ENCODE peak calls at places on chromosomes 3 and 15, in nine cellular contexts. B is ovary, H is GM23338, I is A549, G is prostate gland, N is AG04449, W is colonic mucosa, V is cardiac muscle cell, K is upper lobe of right lung. L is an unnamed sample.

GRCh38 chr3:172447611-172448579 is at the start of gene GHSR:
- DNase-seq in B (no peak), H (peak; percentile 51), I (no peak), G (no peak), N (no peak), W (no peak), V (no peak), K (no peak), L (no peak)

GRCh38 chr3:168885028-168885427 is 778.5 kb downstream of the MECOM start:
- DNase-seq in B (no peak), H (no peak), I (no peak), G (no peak), N (no peak), W (no peak), V (peak; percentile 17), K (no peak), L (peak; percentile 12)

GRCh38 chr15:35519536-35520149 is 26.3 kb downstream of the DPH6 start:
- DNase-seq in B (no peak), H (peak; percentile 75), I (no peak), G (no peak), N (peak; percentile 4), W (no peak), V (peak; percentile 77), K (no peak), L (peak; percentile 55)

GRCh38 chr3:73068419-73068818 is 7.0 kb downstream of the EBLN2 start:
- DNase-seq in B (no peak), H (peak; percentile 45), I (no peak), G (no peak), N (no peak), W (no peak), V (no peak), K (no peak), L (no peak)

GRCh38 chr3:47542614-47543173 is 29.2 kb upstream of the ELP6 start:
- DNase-seq in B (peak; percentile 43), H (no peak), I (no peak), G (no peak), N (no peak), W (no peak), V (peak; percentile 36), K (peak; percentile 64), L (no peak)

GRCh38 chr3:64342940-64343691 is 117.8 kb upstream of the PRICKLE2 start:
- DNase-seq in B (no peak), H (peak; percentile 44), I (peak; percentile 15), G (no peak), N (peak; percentile 76), W (no peak), V (peak; percentile 87), K (no peak), L (peak; percentile 52)

GRCh38 chr3:141328286-141329166 is 39.8 kb upstream of the ZBTB38 start:
- DNase-seq in B (no peak), H (no peak), I (no peak), G (no peak), N (no peak), W (no peak), V (no peak), K (no peak), L (no peak)

GRCh38 chr3:194485471-194485875 is 1.3 kb downstream of the ATP13A3 start:
- DNase-seq in B (no peak), H (no peak), I (no peak), G (no peak), N (no peak), W (no peak), V (peak; percentile 52), K (no peak), L (no peak)

GRCh38 chr3:13167829-13168228 is 94.6 kb upstream of the IQSEC1 start:
- DNase-seq in B (no peak), H (no peak), I (no peak), G (no peak), N (no peak), W (no peak), V (no peak), K (no peak), L (no peak)

GRCh38 chr3:114746502-114746901 is 400.6 kb downstream of the ZBTB20 start:
- DNase-seq in B (no peak), H (no peak), I (no peak), G (no peak), N (no peak), W (no peak), V (no peak), K (no peak), L (no peak)

GRCh38 chr15:43511012-43511885 is 6.2 kb upstream of the MAP1A start:
- DNase-seq in B (no peak), H (peak; percentile 70), I (peak; percentile 38), G (no peak), N (no peak), W (peak; percentile 39), V (no peak), K (no peak), L (no peak)

DNA sequence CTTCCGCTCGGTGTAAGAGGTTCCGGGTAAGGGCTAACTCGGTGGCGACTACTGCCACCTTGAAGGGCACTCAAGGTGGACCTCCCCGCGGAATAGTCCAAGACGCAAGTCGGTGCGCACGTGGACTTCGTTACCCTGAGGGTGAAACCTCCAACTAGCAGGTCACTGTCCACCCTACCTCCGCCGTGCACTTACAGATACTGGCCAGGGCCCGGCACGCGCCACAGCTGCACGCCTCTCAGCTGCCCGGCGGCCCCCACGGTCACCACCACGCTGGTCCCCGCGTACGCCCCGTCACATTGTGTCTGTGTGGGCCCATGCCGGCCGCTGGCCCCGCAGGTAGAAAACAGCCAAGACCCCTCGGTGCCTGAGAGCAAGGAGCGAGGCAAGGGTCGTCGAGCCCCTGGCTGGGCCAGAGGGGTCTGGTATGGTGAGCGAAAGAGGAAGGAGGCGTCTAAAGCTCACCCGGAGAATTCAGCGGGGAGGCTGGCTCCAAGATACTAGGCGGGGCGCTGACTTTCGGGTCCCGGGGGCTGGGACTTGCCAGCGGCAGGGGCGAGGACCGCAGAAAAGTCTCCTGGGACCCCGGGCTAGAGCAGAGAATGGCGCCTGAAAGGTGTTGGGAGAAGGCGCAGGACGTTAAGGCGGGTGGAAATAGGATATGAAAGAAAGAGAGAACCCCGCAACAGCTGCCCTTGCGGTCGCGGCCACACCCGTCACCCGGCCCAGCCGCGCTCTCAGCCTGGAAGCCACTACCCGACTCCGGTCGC is 930 bp downstream of the LTK start:
- DNase-seq in B (no peak), H (peak; percentile 48), I (no peak), G (no peak), N (no peak), W (peak; percentile 40), V (no peak), K (no peak), L (no peak)
- H3K4me3 ChIP-seq in B (peak overlapping the region; percentile 4), H (peak overlapping the region; percentile 62), I (no peak overlapping the region), G (peak overlapping the region; percentile 11), N (peak overlapping the region; percentile 15), W (peak overlapping the region; percentile 40), V (peak overlapping the region; percentile 39), K (peak overlapping the region; percentile 43), L (peak overlapping the region; percentile 37)

GRCh38 chr15:25661898-25662297 is 201.2 kb downstream of the ATP10A start:
- DNase-seq in B (no peak), H (no peak), I (no peak), G (no peak), N (no peak), W (no peak), V (no peak), K (no peak), L (no peak)
- TF ChIP-seq CTCF in B (no peak), H (no peak), I (no peak), G (no peak), N (no peak), W (no peak), V (no peak), K (no peak), L (no peak)

DNA sequence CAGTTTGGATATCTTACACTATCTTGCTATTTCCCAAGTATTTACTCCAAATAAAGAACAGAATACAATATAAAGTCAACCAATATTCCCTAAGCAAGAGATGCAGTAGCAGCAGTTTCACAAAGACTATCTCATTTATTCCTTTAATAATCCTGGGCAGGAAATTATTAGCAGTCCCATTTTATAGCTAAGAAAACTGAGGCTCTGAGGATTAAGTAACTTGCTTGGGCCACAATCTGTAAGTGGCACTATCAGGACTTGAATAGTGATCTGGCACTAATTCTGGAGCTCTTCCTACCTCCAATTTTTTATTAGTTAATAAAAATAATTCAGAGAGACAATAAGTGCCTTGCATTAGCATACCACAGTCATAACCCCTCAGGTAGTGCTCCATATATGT is 611.7 kb downstream of the MCTP2 start:
- DNase-seq in B (no peak), H (no peak), I (no peak), G (no peak), N (no peak), W (no peak), V (no peak), K (no peak), L (no peak)
- H3K4me3 ChIP-seq in B (no peak overlapping the region), H (no peak overlapping the region), I (no peak overlapping the region), G (no peak overlapping the region), N (no peak overlapping the region), W (no peak overlapping the region), V (no peak overlapping the region), K (no peak overlapping the region), L (no peak overlapping the region)

GRCh38 chr3:14200841-14201240 is 22.2 kb downstream of the LSM3 start:
- DNase-seq in B (no peak), H (no peak), I (no peak), G (no peak), N (no peak), W (no peak), V (no peak), K (no peak), L (no peak)
- TF ChIP-seq CTCF in B (no peak), H (no peak), I (no peak), G (no peak), N (no peak), W (no peak), V (no peak), K (no peak), L (no peak)

GRCh38 chr3:167749728-167750127 is 14.2 kb downstream of the SERPINI1 start:
- DNase-seq in B (no peak), H (no peak), I (no peak), G (no peak), N (no peak), W (no peak), V (no peak), K (no peak), L (no peak)
- H3K4me3 ChIP-seq in B (no peak overlapping the region), H (no peak overlapping the region), I (no peak overlapping the region), G (no peak overlapping the region), N (no peak overlapping the region), W (no peak overlapping the region), V (no peak overlapping the region), K (no peak overlapping the region), L (no peak overlapping the region)